ENCODE peak calls at places on chromosomes 16 and 17, in six cellular contexts. S is Peyer's patch, E is ovary, L is MM.1S, D is endodermal cell, F is upper lobe of right lung. Y is an unnamed sample.

GRCh38 chr16:78045865-78046581 is 23.7 kb downstream of the CLEC3A start:
- DNase-seq in F (peak; percentile 85), L (no peak), D (peak; percentile 99), E (peak; percentile 77), S (no peak), Y (no peak)

GRCh38 chr17:72175787-72176515 is 55.1 kb downstream of the SOX9 start:
- DNase-seq in S (no peak), E (no peak), F (no peak), L (no peak), D (no peak), Y (no peak)

GRCh38 chr16:16118337-16118736 is 105.0 kb downstream of the ABCC6 start:
- DNase-seq in L (no peak), D (no peak), F (no peak), E (no peak), S (no peak), Y (no peak)

GRCh38 chr17:45925311-45925710 is 31.0 kb downstream of the MAPT start:
- DNase-seq in L (no peak), D (no peak), S (no peak), F (no peak), E (no peak), Y (no peak)

GRCh38 chr17:50871369-50871768 is 5.2 kb upstream of the TOB1 start:
- DNase-seq in D (no peak), F (no peak), S (peak; percentile 36), E (no peak), L (peak; percentile 60), Y (peak; percentile 73)

GRCh38 chr17:4739122-4740024 is at the start of the genes CXCL16 and ZMYND15:
- DNase-seq in F (peak; percentile 88), S (peak; percentile 71), E (peak; percentile 74), L (peak; percentile 67), D (peak; percentile 83), Y (peak; percentile 61)

GRCh38 chr16:5581963-5582362 is 484.4 kb upstream of the EEF2KMT start:
- DNase-seq in L (no peak), D (no peak), S (no peak), F (no peak), E (no peak), Y (no peak)

GRCh38 chr17:45129940-45130639 is 2.2 kb downstream of the PLCD3 start:
- DNase-seq in L (no peak), S (no peak), E (no peak), D (peak; percentile 57), F (no peak), Y (no peak)

GRCh38 chr16:31033709-31034492 is 543 bp downstream of the STX4 start:
- DNase-seq in S (peak; percentile 96), D (peak; percentile 93), F (peak; percentile 95), E (peak; percentile 93), L (peak; percentile 89), Y (peak; percentile 84)

GRCh38 chr16:23082161-23082788 is 67.0 kb downstream of the USP31 start:
- DNase-seq in E (no peak), S (no peak), L (no peak), D (no peak), F (no peak), Y (no peak)

GRCh38 chr17:48484256-48484655 is 46.6 kb downstream of the HOXB1 start:
- DNase-seq in S (no peak), L (no peak), D (no peak), E (no peak), F (no peak), Y (no peak)

GRCh38 chr16:88570691-88571092 is 489 bp downstream of the ZC3H18 start:
- DNase-seq in S (no peak), E (no peak), F (no peak), D (no peak), L (peak; percentile 17), Y (peak; percentile 16)
- H3K4me3 ChIP-seq in S (peak overlapping the region; percentile 79), E (peak overlapping the region; percentile 73), F (peak overlapping the region; percentile 95), D (peak overlapping the region; percentile 96), L (peak overlapping the region; percentile 74), Y (peak overlapping the region; percentile 84)

GRCh38 chr16:82265809-82266208 is 95.8 kb upstream of the MPHOSPH6 start:
- DNase-seq in E (no peak), L (no peak), S (no peak), D (no peak), F (no peak), Y (no peak)
- H3K4me1 ChIP-seq in E (no peaks in the 10 kb centered on the region), L (no peaks in the 10 kb centered on the region), S (no peaks in the 10 kb centered on the region), D (peaks cover 5% of the 10 kb centered on the region), F (peaks cover 10% of the 10 kb centered on the region), Y (no peaks in the 10 kb centered on the region)

GRCh38 chr16:59574296-59574695 is 840.2 kb upstream of the GOT2 start:
- DNase-seq in D (no peak), E (no peak), F (no peak), S (no peak), L (no peak), Y (no peak)
- H3K27ac ChIP-seq in D (no peak overlapping the region), E (no peak overlapping the region), F (no peak overlapping the region), S (no peak overlapping the region), L (no peak overlapping the region), Y (no peak overlapping the region)

DNA sequence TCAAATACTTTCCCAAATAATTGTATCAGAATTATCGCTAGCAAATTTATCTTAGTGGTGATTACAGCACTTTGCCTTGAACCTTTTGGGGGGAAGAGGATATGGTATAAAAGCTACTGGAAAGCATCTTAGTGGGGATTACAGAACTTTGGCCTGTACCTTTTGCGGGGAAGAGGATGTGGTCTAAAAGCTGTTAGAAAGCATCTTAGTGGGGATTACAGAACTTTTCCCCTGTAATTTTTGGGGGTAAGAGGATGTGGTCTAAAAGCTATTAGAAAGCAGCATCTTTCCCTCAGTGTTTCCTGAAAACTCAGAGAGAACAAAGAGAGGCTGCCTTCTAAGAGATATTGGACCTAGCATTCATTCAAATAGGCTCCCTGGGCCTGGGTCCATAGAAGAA is 4.1 kb downstream of the SLFN12 start:
- DNase-seq in F (no peak), L (no peak), S (no peak), D (no peak), E (no peak), Y (no peak)
- H3K4me3 ChIP-seq in F (no peak overlapping the region), L (no peak overlapping the region), S (no peak overlapping the region), D (no peak overlapping the region), E (no peak overlapping the region), Y (no peak overlapping the region)

GRCh38 chr16:81836279-81837054 is 57.4 kb downstream of the PLCG2 start:
- DNase-seq in S (peak; percentile 69), D (no peak), F (no peak), L (peak; percentile 51), E (no peak), Y (no peak)

GRCh38 chr16:81837312-81837748 is 58.2 kb downstream of the PLCG2 start:
- DNase-seq in D (no peak), F (no peak), S (no peak), E (no peak), L (no peak), Y (no peak)

GRCh38 chr16:81842564-81843242 is 63.6 kb downstream of the PLCG2 start:
- DNase-seq in E (no peak), F (no peak), D (no peak), S (no peak), L (no peak), Y (no peak)

GRCh38 chr16:81841709-81842108 is 62.6 kb downstream of the PLCG2 start:
- DNase-seq in S (peak; percentile 58), F (no peak), E (no peak), L (peak; percentile 46), D (no peak), Y (no peak)

DNA sequence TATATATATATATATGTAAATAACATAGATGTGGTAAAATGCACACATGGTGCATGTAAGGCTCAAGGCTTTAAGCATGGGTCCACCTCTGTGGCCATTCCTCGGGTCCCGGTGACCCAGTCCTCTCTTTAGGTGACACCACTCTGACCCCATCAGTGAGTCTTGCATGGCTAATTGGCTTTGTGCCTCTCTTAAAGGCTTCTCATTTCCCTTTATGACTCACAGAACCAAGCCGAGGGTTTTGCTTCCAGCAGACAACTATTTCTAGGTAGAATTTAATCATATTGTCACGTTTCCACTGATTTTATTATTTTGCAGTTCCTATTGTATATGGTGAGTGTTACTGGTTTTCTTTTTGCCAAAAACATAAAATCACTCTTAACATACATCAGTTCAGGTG is 59.7 kb downstream of the PLCG2 start:
- DNase-seq in D (no peak), E (no peak), S (no peak), F (no peak), L (no peak), Y (no peak)
- H3K4me1 ChIP-seq in D (no peaks in the 10 kb centered on the region), E (no peaks in the 10 kb centered on the region), S (peaks cover 26% of the 10 kb centered on the region), F (peaks cover 8% of the 10 kb centered on the region), L (peaks cover 28% of the 10 kb centered on the region), Y (no peaks in the 10 kb centered on the region)

DNA sequence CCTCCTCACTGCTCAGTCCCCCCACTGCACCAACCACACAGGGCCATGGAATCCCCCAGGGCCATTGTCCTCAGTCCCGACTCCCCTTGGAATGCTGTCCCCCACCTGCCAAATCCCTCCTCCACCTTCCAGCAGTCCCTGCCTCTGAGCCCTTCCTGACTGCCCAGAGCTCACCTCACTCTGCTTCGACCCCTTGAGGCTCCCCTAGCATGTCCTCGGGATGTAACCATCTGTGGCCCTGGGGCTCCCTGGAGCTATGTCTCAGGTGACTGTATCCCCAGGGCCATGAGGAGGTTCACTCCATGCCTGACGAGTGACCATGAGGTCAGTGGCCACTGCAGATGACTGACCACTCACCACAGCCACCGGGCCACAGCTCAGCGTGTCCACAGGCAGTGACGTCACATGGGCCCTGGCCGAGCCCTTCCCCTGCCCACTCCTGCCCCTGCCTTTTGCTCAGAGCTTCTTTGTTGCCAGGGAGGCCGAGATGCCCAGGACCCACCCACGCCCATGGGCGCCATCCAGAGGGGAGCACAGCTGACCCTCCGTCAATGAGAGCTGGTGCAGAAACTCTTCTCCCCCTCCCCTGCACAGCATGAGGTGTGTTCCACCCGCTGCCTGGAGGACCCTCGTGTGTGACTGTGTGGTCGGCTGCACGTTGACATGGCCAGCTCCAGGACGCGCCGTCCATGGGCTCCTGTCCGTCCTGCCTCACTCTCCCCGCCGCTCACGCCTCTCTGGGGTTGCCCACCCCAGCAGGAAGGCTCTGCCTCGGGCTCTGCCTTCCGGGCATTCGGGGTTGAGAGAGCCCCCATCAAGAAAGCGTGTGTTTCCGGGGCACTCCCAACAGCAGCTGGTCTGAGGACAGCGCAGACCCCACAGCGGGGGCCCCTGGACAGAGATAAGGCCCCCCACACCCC is 7.9 kb upstream of the PIEZO1 start:
- DNase-seq in E (no peak), F (no peak), S (no peak), L (no peak), D (no peak), Y (no peak)
- H3K27ac ChIP-seq in E (no peak overlapping the region), F (no peak overlapping the region), S (no peak overlapping the region), L (no peak overlapping the region), D (no peak overlapping the region), Y (peak overlapping the region; percentile 16)

GRCh38 chr17:39525801-39526506 is 64.7 kb downstream of the CDK12 start:
- DNase-seq in F (no peak), L (no peak), D (no peak), S (no peak), E (no peak), Y (no peak)
- H3K4me3 ChIP-seq in F (no peak overlapping the region), L (no peak overlapping the region), D (no peak overlapping the region), S (no peak overlapping the region), E (no peak overlapping the region), Y (no peak overlapping the region)

DNA sequence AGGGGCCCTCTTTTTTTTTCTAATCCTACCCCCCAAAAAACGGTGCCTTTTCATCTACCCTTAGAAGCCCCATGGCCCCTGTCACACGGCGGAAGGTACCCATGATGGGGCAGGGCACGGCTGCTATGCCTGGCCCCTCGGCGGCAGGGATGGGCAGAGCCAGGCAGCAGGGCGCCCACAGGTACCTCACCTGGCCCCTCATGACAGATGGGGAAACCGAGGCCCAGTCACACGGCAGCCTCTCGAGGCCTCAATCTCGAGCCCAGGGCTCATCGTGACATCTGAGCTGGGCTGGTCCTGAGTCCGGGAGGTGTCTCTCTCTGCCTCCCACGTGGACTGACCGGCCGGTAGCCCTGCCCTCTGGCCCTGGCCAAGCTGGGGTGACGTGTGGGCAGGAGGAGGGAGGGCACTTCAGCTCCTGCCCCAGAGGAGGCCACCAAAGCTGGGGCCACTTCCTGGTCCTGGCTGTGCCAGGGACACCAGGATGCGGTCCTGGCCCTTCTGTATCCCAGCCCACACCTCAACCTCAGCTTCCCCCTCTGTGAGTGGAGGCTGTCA is 11.6 kb downstream of the TRAF7 start:
- DNase-seq in D (no peak), E (no peak), F (no peak), S (no peak), L (no peak), Y (no peak)
- H3K4me1 ChIP-seq in D (no peaks in the 10 kb centered on the region), E (no peaks in the 10 kb centered on the region), F (no peaks in the 10 kb centered on the region), S (no peaks in the 10 kb centered on the region), L (no peaks in the 10 kb centered on the region), Y (no peaks in the 10 kb centered on the region)